ENCODE peak calls at places on chromosomes 16 and 17, in six cellular contexts. One of them, this sample, is unnamed.

GRCh38 chr16:27720731-27721547 is 171.0 kb downstream of the KATNIP start:
- DNase-seq in omental fat pad: no peak
- DNase-seq in mesothelial cell of epicardium: no peak
- DNase-seq in body of pancreas: no peak
- DNase-seq in A549: no peak
- DNase-seq in AG10803: no peak
- DNase-seq in this sample: no peak

GRCh38 chr16:67841816-67842508 is at the start of gene THAP11:
- DNase-seq in omental fat pad: peak
- DNase-seq in A549: peak
- DNase-seq in body of pancreas: peak
- DNase-seq in mesothelial cell of epicardium: peak
- DNase-seq in AG10803: peak
- DNase-seq in this sample: peak

GRCh38 chr16:12417051-12417818 is 386.5 kb downstream of the CPPED1 start:
- DNase-seq in omental fat pad: no peak
- DNase-seq in body of pancreas: no peak
- DNase-seq in AG10803: no peak
- DNase-seq in A549: no peak
- DNase-seq in mesothelial cell of epicardium: no peak
- DNase-seq in this sample: no peak

GRCh38 chr17:27631409-27631755 is 394 bp downstream of the LGALS9 start:
- DNase-seq in omental fat pad: no peak
- DNase-seq in mesothelial cell of epicardium: no peak
- DNase-seq in A549: no peak
- DNase-seq in AG10803: no peak
- DNase-seq in body of pancreas: no peak
- DNase-seq in this sample: no peak

GRCh38 chr16:73163238-73163795 is 115.4 kb upstream of the ZFHX3 start:
- DNase-seq in omental fat pad: no peak
- DNase-seq in mesothelial cell of epicardium: no peak
- DNase-seq in body of pancreas: no peak
- DNase-seq in A549: no peak
- DNase-seq in AG10803: no peak
- DNase-seq in this sample: no peak

GRCh38 chr17:80539022-80539421 is 5.6 kb upstream of the RPTOR start:
- DNase-seq in AG10803: no peak
- DNase-seq in mesothelial cell of epicardium: no peak
- DNase-seq in A549: peak
- DNase-seq in body of pancreas: no peak
- DNase-seq in omental fat pad: no peak
- DNase-seq in this sample: no peak

GRCh38 chr17:68570531-68570930 is 30.6 kb downstream of the FAM20A start:
- DNase-seq in mesothelial cell of epicardium: no peak
- DNase-seq in omental fat pad: no peak
- DNase-seq in body of pancreas: no peak
- DNase-seq in AG10803: peak
- DNase-seq in A549: no peak
- DNase-seq in this sample: no peak

GRCh38 chr17:1054656-1055055 is 57.7 kb downstream of the TIMM22 start:
- DNase-seq in omental fat pad: no peak
- DNase-seq in mesothelial cell of epicardium: no peak
- DNase-seq in A549: no peak
- DNase-seq in body of pancreas: no peak
- DNase-seq in AG10803: no peak
- DNase-seq in this sample: no peak

GRCh38 chr17:69179227-69179952 is 37.7 kb upstream of the ABCA6 start:
- DNase-seq in AG10803: peak
- DNase-seq in mesothelial cell of epicardium: no peak
- DNase-seq in A549: peak
- DNase-seq in body of pancreas: peak
- DNase-seq in omental fat pad: no peak
- DNase-seq in this sample: no peak

GRCh38 chr17:81348097-81349055 is 46.9 kb upstream of the BAHCC1 start:
- DNase-seq in body of pancreas: peak
- DNase-seq in A549: no peak
- DNase-seq in mesothelial cell of epicardium: no peak
- DNase-seq in omental fat pad: no peak
- DNase-seq in AG10803: no peak
- DNase-seq in this sample: no peak

GRCh38 chr16:87595712-87596111 is 6.6 kb upstream of the JPH3 start:
- DNase-seq in mesothelial cell of epicardium: no peak
- DNase-seq in omental fat pad: no peak
- DNase-seq in AG10803: no peak
- DNase-seq in A549: no peak
- DNase-seq in body of pancreas: no peak
- DNase-seq in this sample: no peak

GRCh38 chr17:42067371-42068180 is 17.2 kb upstream of the C17orf113 start:
- DNase-seq in A549: peak
- DNase-seq in omental fat pad: peak
- DNase-seq in AG10803: peak
- DNase-seq in mesothelial cell of epicardium: no peak
- DNase-seq in body of pancreas: peak
- DNase-seq in this sample: peak

GRCh38 chr16:64094992-64095579 is 1026.8 kb downstream of the CDH11 start:
- DNase-seq in A549: no peak
- DNase-seq in AG10803: peak
- DNase-seq in body of pancreas: no peak
- DNase-seq in omental fat pad: no peak
- DNase-seq in mesothelial cell of epicardium: no peak
- DNase-seq in this sample: no peak

GRCh38 chr16:88696441-88696840 is 9.8 kb downstream of the RNF166 start:
- DNase-seq in A549: no peak
- DNase-seq in AG10803: no peak
- DNase-seq in body of pancreas: no peak
- DNase-seq in omental fat pad: no peak
- DNase-seq in mesothelial cell of epicardium: no peak
- DNase-seq in this sample: no peak

GRCh38 chr17:37762669-37763068 is 17.8 kb upstream of the HNF1B start:
- DNase-seq in AG10803: no peak
- DNase-seq in omental fat pad: no peak
- DNase-seq in body of pancreas: no peak
- DNase-seq in A549: no peak
- DNase-seq in mesothelial cell of epicardium: no peak
- DNase-seq in this sample: no peak

GRCh38 chr16:9256196-9256595 is 164.8 kb downstream of the HAPSTR1 start:
- DNase-seq in body of pancreas: peak
- DNase-seq in omental fat pad: no peak
- DNase-seq in mesothelial cell of epicardium: no peak
- DNase-seq in AG10803: no peak
- DNase-seq in A549: peak
- DNase-seq in this sample: no peak

GRCh38 chr17:73609078-73609477 is 35.2 kb downstream of the SDK2 start:
- DNase-seq in AG10803: no peak
- DNase-seq in body of pancreas: no peak
- DNase-seq in omental fat pad: no peak
- DNase-seq in mesothelial cell of epicardium: no peak
- DNase-seq in A549: no peak
- DNase-seq in this sample: no peak

GRCh38 chr17:73605444-73605843 is 38.8 kb downstream of the SDK2 start:
- DNase-seq in omental fat pad: no peak
- DNase-seq in AG10803: no peak
- DNase-seq in A549: no peak
- DNase-seq in body of pancreas: no peak
- DNase-seq in mesothelial cell of epicardium: no peak
- DNase-seq in this sample: no peak

GRCh38 chr17:73600103-73600871 is 44.0 kb downstream of the SDK2 start:
- DNase-seq in mesothelial cell of epicardium: no peak
- DNase-seq in A549: no peak
- DNase-seq in omental fat pad: no peak
- DNase-seq in AG10803: peak
- DNase-seq in body of pancreas: no peak
- DNase-seq in this sample: peak

GRCh38 chr17:73604046-73604445 is 40.2 kb downstream of the SDK2 start:
- DNase-seq in A549: no peak
- DNase-seq in omental fat pad: no peak
- DNase-seq in body of pancreas: no peak
- DNase-seq in mesothelial cell of epicardium: no peak
- DNase-seq in AG10803: no peak
- DNase-seq in this sample: no peak

DNA sequence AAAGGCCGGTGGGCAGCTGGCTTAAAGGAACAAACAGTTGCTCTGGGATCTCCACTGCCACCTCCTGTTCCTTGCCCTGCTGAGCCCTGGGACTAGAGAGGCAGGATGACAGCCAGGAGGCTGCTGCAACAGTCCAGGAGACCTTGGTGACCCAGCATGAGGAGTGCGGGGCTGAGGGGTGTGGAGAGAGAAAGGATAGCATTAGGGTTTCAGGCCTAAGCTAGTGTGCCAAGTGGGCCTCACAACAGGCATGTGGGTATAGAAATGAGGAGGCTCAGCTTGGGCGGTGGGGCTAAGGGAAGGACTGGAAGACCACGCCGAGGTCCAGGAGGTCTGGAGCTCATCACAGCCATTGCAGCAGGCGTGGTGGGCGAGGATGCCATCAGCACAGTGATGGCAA is 39.8 kb downstream of the SDK2 start:
- DNase-seq in mesothelial cell of epicardium: no peak
- DNase-seq in body of pancreas: no peak
- DNase-seq in A549: no peak
- DNase-seq in omental fat pad: no peak
- DNase-seq in AG10803: no peak
- DNase-seq in this sample: no peak
- TF ChIP-seq CTCF in mesothelial cell of epicardium: no peak
- TF ChIP-seq CTCF in body of pancreas: no peak
- TF ChIP-seq CTCF in A549: no peak
- TF ChIP-seq CTCF in omental fat pad: no peak
- TF ChIP-seq CTCF in AG10803: no peak
- TF ChIP-seq CTCF in this sample: no peak

DNA sequence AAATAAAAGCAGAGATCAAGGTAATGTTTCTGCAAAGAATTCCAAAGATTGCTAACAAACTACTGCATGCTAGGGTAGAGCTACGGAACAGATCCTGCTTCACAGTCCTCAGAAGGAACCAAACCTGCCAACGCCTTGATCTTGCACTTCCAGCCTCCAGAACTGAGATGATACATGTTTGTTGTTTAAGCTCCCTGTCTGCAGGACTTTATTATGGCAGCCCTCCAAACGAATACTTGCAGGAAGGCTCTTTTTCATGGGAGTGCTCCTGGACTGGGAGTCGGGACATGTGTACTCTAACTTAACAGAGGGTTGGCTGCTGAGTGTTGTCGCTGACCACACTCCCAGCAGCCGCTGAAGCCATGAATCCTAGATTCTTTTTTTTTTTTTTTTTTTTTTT is 808.8 kb upstream of the EEF2KMT start:
- DNase-seq in body of pancreas: no peak
- DNase-seq in mesothelial cell of epicardium: no peak
- DNase-seq in A549: no peak
- DNase-seq in omental fat pad: no peak
- DNase-seq in AG10803: no peak
- DNase-seq in this sample: no peak
- TF ChIP-seq CTCF in body of pancreas: no peak
- TF ChIP-seq CTCF in mesothelial cell of epicardium: no peak
- TF ChIP-seq CTCF in A549: no peak
- TF ChIP-seq CTCF in omental fat pad: no peak
- TF ChIP-seq CTCF in AG10803: no peak
- TF ChIP-seq CTCF in this sample: no peak

GRCh38 chr16:83807710-83808572 is at the start of gene HSBP1:
- DNase-seq in omental fat pad: peak
- DNase-seq in body of pancreas: peak
- DNase-seq in A549: peak
- DNase-seq in AG10803: peak
- DNase-seq in mesothelial cell of epicardium: peak
- DNase-seq in this sample: peak

GRCh38 chr16:83806036-83806435 is 1.7 kb upstream of the HSBP1 start:
- DNase-seq in AG10803: no peak
- DNase-seq in omental fat pad: no peak
- DNase-seq in mesothelial cell of epicardium: no peak
- DNase-seq in A549: no peak
- DNase-seq in body of pancreas: no peak
- DNase-seq in this sample: no peak

GRCh38 chr16:83808573-83809014 is 816 bp downstream of the HSBP1 start:
- DNase-seq in A549: no peak
- DNase-seq in body of pancreas: no peak
- DNase-seq in mesothelial cell of epicardium: no peak
- DNase-seq in AG10803: no peak
- DNase-seq in omental fat pad: no peak
- DNase-seq in this sample: no peak

GRCh38 chr16:83806721-83807120 is 1.1 kb upstream of the HSBP1 start:
- DNase-seq in mesothelial cell of epicardium: no peak
- DNase-seq in omental fat pad: no peak
- DNase-seq in body of pancreas: no peak
- DNase-seq in A549: no peak
- DNase-seq in AG10803: no peak
- DNase-seq in this sample: no peak

DNA sequence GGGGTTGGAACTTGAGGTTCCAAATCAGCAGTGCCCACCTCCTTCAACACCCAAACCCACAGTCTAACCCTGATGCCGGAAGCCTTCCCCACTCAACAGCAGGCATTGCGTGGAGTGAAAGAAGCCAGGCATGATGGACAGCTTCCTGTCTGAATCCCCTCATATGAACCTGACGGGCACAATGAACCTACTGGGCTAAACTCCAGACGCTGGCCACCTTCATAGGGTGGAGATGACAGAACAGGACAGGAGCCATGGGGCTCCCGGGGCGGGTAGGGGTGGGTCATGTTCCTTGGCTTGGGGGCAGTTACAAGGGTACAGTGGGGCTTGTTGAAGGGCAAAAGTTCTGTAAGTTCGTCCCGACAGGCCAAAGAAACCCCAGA is 460 bp upstream of the HSBP1 start:
- DNase-seq in mesothelial cell of epicardium: no peak
- DNase-seq in A549: no peak
- DNase-seq in AG10803: no peak
- DNase-seq in body of pancreas: no peak
- DNase-seq in omental fat pad: no peak
- DNase-seq in this sample: no peak
- TF ChIP-seq CTCF in mesothelial cell of epicardium: no peak
- TF ChIP-seq CTCF in A549: no peak
- TF ChIP-seq CTCF in AG10803: no peak
- TF ChIP-seq CTCF in body of pancreas: no peak
- TF ChIP-seq CTCF in omental fat pad: no peak
- TF ChIP-seq CTCF in this sample: no peak

GRCh38 chr16:54962045-54962444 is 31.4 kb downstream of the IRX5 start:
- DNase-seq in omental fat pad: no peak
- DNase-seq in body of pancreas: no peak
- DNase-seq in AG10803: no peak
- DNase-seq in A549: no peak
- DNase-seq in mesothelial cell of epicardium: no peak
- DNase-seq in this sample: no peak

GRCh38 chr16:54952195-54952594 is 21.5 kb downstream of the IRX5 start:
- DNase-seq in body of pancreas: no peak
- DNase-seq in omental fat pad: no peak
- DNase-seq in mesothelial cell of epicardium: no peak
- DNase-seq in AG10803: no peak
- DNase-seq in A549: no peak
- DNase-seq in this sample: no peak

GRCh38 chr16:54954220-54954619 is 23.6 kb downstream of the IRX5 start:
- DNase-seq in body of pancreas: no peak
- DNase-seq in mesothelial cell of epicardium: no peak
- DNase-seq in A549: no peak
- DNase-seq in omental fat pad: no peak
- DNase-seq in AG10803: no peak
- DNase-seq in this sample: no peak

GRCh38 chr16:54955757-54956156 is 25.1 kb downstream of the IRX5 start:
- DNase-seq in body of pancreas: no peak
- DNase-seq in AG10803: no peak
- DNase-seq in mesothelial cell of epicardium: no peak
- DNase-seq in A549: no peak
- DNase-seq in omental fat pad: no peak
- DNase-seq in this sample: no peak

GRCh38 chr16:54957403-54957802 is 26.7 kb downstream of the IRX5 start:
- DNase-seq in omental fat pad: no peak
- DNase-seq in A549: peak
- DNase-seq in AG10803: no peak
- DNase-seq in mesothelial cell of epicardium: no peak
- DNase-seq in body of pancreas: peak
- DNase-seq in this sample: no peak
- TF ChIP-seq CTCF in omental fat pad: no peak
- TF ChIP-seq CTCF in A549: peak
- TF ChIP-seq CTCF in AG10803: peak
- TF ChIP-seq CTCF in mesothelial cell of epicardium: peak
- TF ChIP-seq CTCF in body of pancreas: peak
- TF ChIP-seq CTCF in this sample: peak

This sample was measured in D721Med.